ENCODE peak calls at places on chromosomes 7 and 10, in nine cellular contexts. J is H1, Z is K562, S is ovary, C is A549, M is suprapubic skin, D is stomach, G is sigmoid colon, P is SK-N-SH. K is an unnamed sample.

GRCh38 chr10:86389441-86390193 is 23.0 kb upstream of the GRID1 start:
- DNase-seq in M (no peak), D (peak), P (no peak), Z (peak), G (peak), J (peak), S (no peak), C (peak), K (peak)

GRCh38 chr7:33885290-33886005 is 19.9 kb upstream of the BMPER start:
- DNase-seq in Z (no peak), P (no peak), G (no peak), D (no peak), C (no peak), M (no peak), J (no peak), S (no peak), K (no peak)

GRCh38 chr7:47846117-47846836 is 102.0 kb downstream of the PKD1L1 start:
- DNase-seq in C (peak), P (no peak), G (no peak), D (no peak), Z (no peak), S (no peak), M (no peak), J (no peak), K (no peak)

GRCh38 chr7:138848056-138848975 is 50.3 kb upstream of the ATP6V0A4 start:
- DNase-seq in C (no peak), D (no peak), M (no peak), J (no peak), S (no peak), P (no peak), Z (no peak), G (no peak), K (no peak)

GRCh38 chr7:97075928-97076327 is 41.6 kb upstream of the SDHAF3 start:
- DNase-seq in M (no peak), J (no peak), P (no peak), C (no peak), G (no peak), D (no peak), S (no peak), Z (peak), K (peak)

GRCh38 chr7:46291064-46291463 is 370.0 kb upstream of the IGFBP3 start:
- DNase-seq in C (no peak), J (no peak), Z (no peak), G (no peak), M (no peak), P (peak), S (no peak), D (no peak), K (no peak)

GRCh38 chr7:537911-538634 is 18.4 kb upstream of the PDGFA start:
- DNase-seq in J (peak), D (peak), Z (no peak), S (no peak), M (no peak), G (no peak), P (peak), C (peak), K (peak)

GRCh38 chr7:130921391-130922180 is 187.6 kb upstream of the KLF14 start:
- DNase-seq in P (no peak), D (peak), C (no peak), G (peak), S (peak), M (no peak), J (no peak), Z (no peak), K (peak)

GRCh38 chr7:45391618-45392451 is 182.3 kb upstream of the ADCY1 start:
- DNase-seq in S (no peak), P (peak), G (no peak), J (no peak), M (no peak), C (no peak), Z (peak), D (no peak), K (no peak)

GRCh38 chr10:116197961-116198360 is 75.0 kb downstream of the GFRA1 start:
- DNase-seq in S (no peak), M (no peak), Z (no peak), P (no peak), J (no peak), D (no peak), C (no peak), G (no peak), K (no peak)

GRCh38 chr10:133185916-133186315 is 25.9 kb downstream of the KNDC1 start:
- DNase-seq in D (no peak), P (peak), C (no peak), Z (no peak), S (no peak), J (no peak), G (no peak), M (no peak), K (no peak)

GRCh38 chr7:133510326-133511055 is 257.6 kb downstream of the EXOC4 start:
- DNase-seq in G (no peak), Z (no peak), C (no peak), S (no peak), D (no peak), J (no peak), M (no peak), P (no peak), K (no peak)

GRCh38 chr10:71657604-71658348 is 61.8 kb downstream of the C10orf105 start:
- DNase-seq in D (no peak), Z (no peak), C (no peak), S (no peak), G (no peak), P (peak), J (peak), M (no peak), K (no peak)

GRCh38 chr10:44306147-44306710 is 78.7 kb downstream of the CXCL12 start:
- DNase-seq in Z (no peak), J (no peak), M (no peak), D (no peak), P (no peak), G (no peak), C (no peak), S (no peak), K (no peak)

GRCh38 chr10:91073301-91073780 is 147.1 kb upstream of the PCGF5 start:
- DNase-seq in P (no peak), J (no peak), S (no peak), D (no peak), M (no peak), G (no peak), C (no peak), Z (no peak), K (no peak)

GRCh38 chr7:11236680-11237079 is 263.0 kb downstream of the PHF14 start:
- DNase-seq in J (no peak), Z (no peak), S (no peak), M (no peak), C (no peak), D (peak), P (no peak), G (no peak), K (no peak)

GRCh38 chr7:12759112-12759511 is 71.7 kb downstream of the ARL4A start:
- DNase-seq in S (no peak), D (no peak), J (no peak), C (no peak), Z (no peak), G (no peak), M (no peak), P (no peak), K (no peak)

GRCh38 chr7:148761499-148762278 is 63.0 kb downstream of the CUL1 start:
- DNase-seq in C (no peak), S (no peak), Z (no peak), D (no peak), J (no peak), M (no peak), P (no peak), G (no peak), K (no peak)

GRCh38 chr10:22599636-22600228 is 114.6 kb downstream of the PIP4K2A start:
- DNase-seq in Z (no peak), J (no peak), D (no peak), S (no peak), C (no peak), P (no peak), M (no peak), G (no peak), K (no peak)

GRCh38 chr10:91590904-91591791 is 41.7 kb downstream of the PPP1R3C start:
- DNase-seq in C (peak), S (peak), M (no peak), J (no peak), D (peak), G (peak), Z (peak), P (peak), K (peak)

GRCh38 chr7:147519062-147519461 is 1071.5 kb upstream of the C7orf33 start:
- DNase-seq in Z (no peak), S (no peak), P (no peak), M (no peak), J (peak), D (no peak), C (no peak), G (no peak), K (no peak)

GRCh38 chr7:137935849-137936508 is 65.9 kb downstream of the CREB3L2 start:
- DNase-seq in J (no peak), P (no peak), D (no peak), C (no peak), M (no peak), Z (peak), G (no peak), S (no peak), K (peak)

GRCh38 chr10:124530215-124530665 is 68.6 kb downstream of the LHPP start:
- DNase-seq in C (peak), P (peak), J (peak), Z (peak), G (peak), S (peak), M (peak), D (peak), K (peak)

GRCh38 chr10:52965938-52966401 is 193.4 kb upstream of the MBL2 start:
- DNase-seq in M (no peak), Z (no peak), G (no peak), P (no peak), J (peak), C (no peak), S (no peak), D (no peak), K (no peak)

GRCh38 chr7:50852901-50853300 is 70.2 kb upstream of the GRB10 start:
- DNase-seq in S (no peak), J (no peak), G (no peak), P (no peak), Z (no peak), C (no peak), M (no peak), D (no peak), K (no peak)

GRCh38 chr10:34816067-34817002 is 1.2 kb upstream of the PARD3 start:
- DNase-seq in Z (no peak), S (peak), C (peak), P (peak), M (peak), G (peak), D (no peak), J (no peak), K (peak)

GRCh38 chr10:73643362-73643761 is 2.1 kb upstream of the MYOZ1 start:
- DNase-seq in Z (no peak), P (no peak), M (no peak), J (no peak), C (no peak), S (no peak), G (no peak), D (no peak), K (no peak)

GRCh38 chr7:75967055-75967454 is 27.3 kb downstream of the TMEM120A start:
- DNase-seq in Z (no peak), G (no peak), C (no peak), D (no peak), P (no peak), M (no peak), S (peak), J (no peak), K (no peak)

GRCh38 chr7:100467638-100468373 is 3.7 kb upstream of the SPACDR start:
- DNase-seq in J (no peak), G (no peak), Z (no peak), D (no peak), S (no peak), P (peak), C (no peak), M (no peak), K (no peak)

GRCh38 chr7:132030161-132030568 is 473.7 kb upstream of the PODXL start:
- DNase-seq in M (no peak), Z (no peak), C (no peak), P (peak), J (no peak), G (no peak), D (peak), S (peak), K (peak)

GRCh38 chr7:66542049-66542448 is 86.6 kb upstream of the KCTD7 start:
- DNase-seq in J (no peak), D (no peak), M (no peak), S (no peak), C (no peak), G (no peak), P (no peak), Z (no peak), K (no peak)

GRCh38 chr7:4774804-4775280 is 581 bp upstream of the AP5Z1 start:
- DNase-seq in G (no peak), Z (peak), C (peak), P (peak), S (peak), D (peak), M (no peak), J (no peak), K (no peak)

GRCh38 chr10:114307731-114308130 is 68.7 kb downstream of the VWA2 start:
- DNase-seq in M (peak), J (no peak), Z (no peak), D (no peak), G (peak), P (no peak), S (no peak), C (no peak), K (no peak)

GRCh38 chr7:102253973-102254370 is 32.7 kb upstream of the SH2B2 start:
- DNase-seq in Z (no peak), S (no peak), C (no peak), G (no peak), P (no peak), M (no peak), D (no peak), J (no peak), K (no peak)

DNA sequence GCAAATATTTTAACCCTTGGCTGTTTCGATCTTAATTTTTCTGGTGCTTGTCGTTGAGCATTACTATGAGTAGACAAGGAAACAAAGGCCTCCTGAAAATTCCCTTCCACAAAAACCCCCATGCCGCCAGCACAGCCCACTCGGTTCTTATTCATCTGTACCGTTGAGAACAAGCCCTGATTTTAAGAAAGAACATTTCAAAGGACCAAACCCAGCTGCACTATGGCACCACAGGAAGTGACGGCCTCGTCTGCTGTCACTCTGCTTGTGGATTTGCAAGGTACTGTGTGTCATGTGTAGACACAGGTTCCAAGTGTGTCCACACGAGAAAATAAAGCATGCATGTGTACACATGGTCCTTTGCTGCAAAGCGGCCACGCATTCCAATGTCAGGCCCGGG is 285.2 kb downstream of the DNAJB6 start:
- DNase-seq in J (no peak), D (no peak), S (no peak), G (no peak), M (no peak), P (no peak), C (no peak), Z (no peak), K (no peak)
- TF ChIP-seq EP300 in J (no peak), D (no peak), S (no peak), G (no peak), M (no peak), P (no peak), C (no peak), Z (no peak), K (no peak)

DNA sequence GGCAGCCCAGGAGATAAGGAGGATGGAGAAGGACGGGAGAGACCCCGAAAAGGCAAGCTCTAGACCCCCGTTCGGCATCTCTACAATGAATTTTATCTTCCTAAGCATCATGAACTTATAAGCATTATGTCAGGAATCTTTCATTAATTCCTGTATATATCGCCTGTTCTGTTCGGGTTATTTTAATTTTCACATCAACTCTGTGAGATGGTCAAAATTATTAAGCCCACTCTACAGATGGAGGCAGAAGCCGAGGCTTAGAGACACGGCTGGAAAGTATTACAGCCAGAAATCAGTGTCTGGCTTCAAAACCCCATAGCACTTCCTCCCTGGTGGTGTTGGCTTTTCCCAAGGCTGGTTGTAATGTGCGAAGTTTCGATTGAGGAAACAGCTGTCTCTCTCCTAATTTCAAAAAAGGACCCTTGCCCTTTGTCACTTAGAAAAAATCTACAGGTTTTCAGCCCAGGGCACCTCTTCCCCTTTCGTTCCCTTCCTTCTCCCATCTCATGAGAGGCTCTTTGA is 1.5 kb upstream of the GRM8 start:
- DNase-seq in C (no peak), P (no peak), J (no peak), Z (no peak), S (no peak), G (no peak), M (no peak), D (no peak), K (no peak)
- TF ChIP-seq CTCF in C (no peak), P (no peak), J (no peak), Z (no peak), S (no peak), G (peak), M (no peak), D (no peak), K (no peak)

GRCh38 chr10:121096617-121097431 is 245.7 kb downstream of the WDR11 start:
- DNase-seq in M (no peak), P (no peak), S (no peak), G (no peak), J (no peak), D (peak), C (no peak), Z (peak), K (peak)
- TF ChIP-seq EP300 in M (no peak), P (no peak), S (no peak), G (no peak), J (no peak), D (no peak), C (no peak), Z (no peak), K (no peak)

GRCh38 chr10:9211228-9211627 is 1156.7 kb downstream of the GATA3 start:
- DNase-seq in S (no peak), Z (no peak), M (no peak), C (no peak), P (no peak), D (no peak), J (no peak), G (no peak), K (no peak)
- TF ChIP-seq CTCF in S (no peak), Z (peak), M (no peak), C (peak), P (peak), D (no peak), J (no peak), G (no peak), K (no peak)

DNA sequence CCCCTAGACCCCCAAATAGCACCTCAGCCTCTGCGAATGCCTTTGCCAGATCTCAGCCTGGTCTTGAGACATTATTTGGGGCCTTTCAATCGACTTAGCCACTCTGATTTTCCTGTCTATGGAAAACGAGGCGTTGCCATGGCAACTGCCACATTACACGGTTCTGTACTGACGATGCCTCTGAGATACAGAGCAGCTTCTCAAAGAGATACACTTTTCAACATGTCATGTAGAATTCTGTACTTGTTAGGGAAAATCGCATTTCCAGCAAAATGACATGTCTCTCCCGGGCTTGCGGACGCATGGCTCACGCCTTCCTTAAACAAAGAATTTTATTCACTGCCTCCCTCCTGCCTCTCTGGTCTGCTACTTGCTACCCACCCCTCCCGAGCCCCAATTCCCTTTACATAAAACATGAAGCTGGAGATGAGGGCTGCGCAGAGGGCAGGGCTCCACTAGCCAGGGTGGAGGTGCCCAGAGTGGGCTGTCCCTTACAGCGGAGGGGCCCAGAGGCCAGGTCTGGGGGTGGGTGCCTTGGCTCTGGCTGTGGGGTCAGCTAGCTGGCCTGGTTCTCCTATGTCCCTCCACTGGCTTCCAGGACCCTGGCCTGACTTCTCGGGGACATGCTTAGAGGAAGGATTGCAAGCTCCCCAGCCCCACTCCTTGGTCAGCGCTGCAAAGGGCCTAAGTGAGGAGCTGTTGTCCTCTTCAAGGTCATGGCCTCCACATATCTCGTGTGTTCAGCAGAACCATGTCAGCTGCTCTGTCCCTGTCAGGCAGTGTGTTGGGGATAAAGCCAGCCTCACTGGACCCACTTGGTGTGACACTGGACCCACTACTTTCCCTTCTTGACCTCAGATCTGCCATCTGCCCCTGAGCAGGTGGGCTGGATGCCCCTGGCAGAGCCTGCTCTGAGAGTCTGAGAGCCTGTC is 342.5 kb downstream of the RPS24 start:
- DNase-seq in J (no peak), M (no peak), Z (no peak), P (no peak), C (no peak), D (no peak), G (no peak), S (no peak), K (no peak)
- TF ChIP-seq EP300 in J (no peak), M (no peak), Z (no peak), P (no peak), C (no peak), D (no peak), G (no peak), S (no peak), K (no peak)

GRCh38 chr7:158325530-158326381 is 261.9 kb downstream of the PTPRN2 start:
- DNase-seq in Z (no peak), S (no peak), D (peak), J (peak), P (peak), M (no peak), G (no peak), C (no peak), K (peak)
- TF ChIP-seq CTCF in Z (no peak), S (no peak), D (peak), J (peak), P (no peak), M (no peak), G (no peak), C (no peak), K (peak)

DNA sequence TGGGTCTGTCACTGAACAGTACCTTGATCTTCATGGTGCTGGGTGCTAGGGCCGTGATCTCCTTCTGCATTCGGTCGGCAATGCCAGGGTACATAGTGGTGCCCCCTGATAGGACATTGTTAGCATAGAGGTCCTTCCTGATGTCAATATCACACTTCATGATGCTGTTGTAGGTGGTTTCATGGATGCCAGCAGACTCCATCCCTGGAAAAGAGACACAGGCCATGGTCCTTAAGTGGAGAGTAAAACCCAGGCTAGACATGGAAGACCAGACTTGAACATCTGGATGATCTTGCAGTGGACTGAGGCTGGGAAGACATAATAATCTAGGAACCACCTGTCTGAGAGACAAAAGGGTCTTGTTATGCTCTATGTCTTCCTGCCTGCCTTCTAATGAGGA is 14.5 kb downstream of the ACTA2 start:
- DNase-seq in J (no peak), Z (no peak), C (no peak), D (no peak), M (no peak), S (no peak), G (no peak), P (no peak), K (no peak)
- TF ChIP-seq EP300 in J (no peak), Z (no peak), C (no peak), D (no peak), M (no peak), S (no peak), G (no peak), P (no peak), K (no peak)

K was measured in transverse colon.